ENCODE peak calls at places on chromosome 12, in nine cellular contexts. Y is NCI-H748 treated with DMSO at 0.1 percent for 48 hours, X is EH, N is non-pigmented ciliary epithelial cell, J is iris pigment epithelial cell, F is ELR, M is WTC11, T is SHP77, I is NCI-H1694. R is an unnamed sample.

GRCh38 chr12:100473716-100474150 is at the start of gene NR1H4:
- DNase-seq in T (no peak), X (peak; percentile 76), N (peak; percentile 31), Y (no peak), J (peak; percentile 70), M (no peak), I (no peak), F (peak; percentile 58), R (peak; percentile 49)

GRCh38 chr12:127162902-127163301 is 1104.1 kb upstream of the TMEM132C start:
- DNase-seq in T (no peak), F (peak; percentile 84), Y (no peak), I (no peak), X (peak; percentile 81), J (peak; percentile 45), M (no peak), N (no peak), R (peak; percentile 78)

GRCh38 chr12:89280833-89281533 is 71.3 kb downstream of the DUSP6 start:
- DNase-seq in T (no peak), J (peak; percentile 62), M (no peak), N (no peak), I (no peak), F (peak; percentile 34), X (peak; percentile 39), Y (peak; percentile 6), R (peak; percentile 4)

GRCh38 chr12:106739815-106740552 is 34.5 kb upstream of the RIC8B start:
- DNase-seq in T (no peak), X (peak; percentile 53), N (peak; percentile 8), M (no peak), J (peak; percentile 24), Y (no peak), F (peak; percentile 45), I (no peak), R (peak; percentile 45)

GRCh38 chr12:127170271-127171180 is 1096.4 kb upstream of the TMEM132C start:
- DNase-seq in J (peak; percentile 5), X (peak; percentile 59), N (no peak), I (no peak), M (no peak), Y (no peak), T (no peak), F (no peak), R (peak; percentile 11)

GRCh38 chr12:2273288-2273687 is 220.5 kb downstream of the CACNA1C start:
- DNase-seq in F (no peak), X (peak; percentile 78), T (no peak), N (no peak), J (peak; percentile 77), I (no peak), Y (no peak), M (no peak), R (peak; percentile 66)

GRCh38 chr12:88866881-88867280 is 286.6 kb upstream of the KITLG start:
- DNase-seq in X (peak; percentile 24), J (no peak), N (no peak), M (no peak), Y (no peak), F (no peak), T (no peak), I (no peak), R (no peak)

GRCh38 chr12:132384916-132385315 is 55.5 kb upstream of the GALNT9 start:
- DNase-seq in N (no peak), X (no peak), I (no peak), T (no peak), J (no peak), Y (no peak), F (no peak), M (no peak), R (no peak)

GRCh38 chr12:31732926-31733548 is 4.2 kb upstream of the AMN1 start:
- DNase-seq in I (no peak), M (peak; percentile 42), Y (no peak), N (peak; percentile 83), T (no peak), F (peak; percentile 94), X (peak; percentile 83), J (peak; percentile 94), R (peak; percentile 89)

GRCh38 chr12:4447151-4447550 is 1.5 kb upstream of the FGF6 start:
- DNase-seq in Y (no peak), X (no peak), F (no peak), I (no peak), T (no peak), M (no peak), J (no peak), N (no peak), R (no peak)

R was measured in EL.